ENCODE peak calls at places on chromosomes 11 and 22, in seven cellular contexts. S is activated CD4-positive, alpha-beta T cell treated with anti-CD3 and anti-CD28 coated beads, Interleukin-2, amount 50 U/mL, for 48 hours; B is posterior cingulate gyrus; R is epithelial cell of esophagus; V is neuronal stem cell; W is transverse colon; X is aorta. U is an unnamed sample.

GRCh38 chr11:60866911-60867870 is at the start of gene ZP1:
- DNase-seq in W (no peak), X (no peak), S (no peak), R (peak; percentile 29), B (no peak), V (no peak), U (no peak)

GRCh38 chr11:44852159-44852707 is 98.5 kb downstream of the TP53I11 start:
- DNase-seq in S (no peak), B (no peak), X (no peak), V (no peak), R (peak; percentile 6), W (no peak), U (no peak)

GRCh38 chr11:70098936-70099335 is 20.8 kb downstream of the ANO1 start:
- DNase-seq in X (no peak), R (no peak), S (no peak), W (no peak), V (no peak), B (no peak), U (no peak)

GRCh38 chr11:90243534-90243933 is 20.7 kb upstream of the CHORDC1 start:
- DNase-seq in B (no peak), W (no peak), S (no peak), V (no peak), X (no peak), R (peak; percentile 40), U (no peak)

GRCh38 chr11:67732045-67732787 is 57.8 kb upstream of the ALDH3B2 start:
- DNase-seq in B (no peak), R (no peak), X (no peak), S (peak; percentile 25), W (no peak), V (no peak), U (peak; percentile 61)

GRCh38 chr11:95291946-95292345 is 60.9 kb upstream of the SESN3 start:
- DNase-seq in B (no peak), W (peak; percentile 15), V (no peak), R (peak; percentile 17), X (no peak), S (no peak), U (no peak)

GRCh38 chr11:10201343-10201742 is 92.7 kb downstream of the SBF2 start:
- DNase-seq in B (no peak), R (no peak), S (no peak), W (no peak), V (no peak), X (no peak), U (no peak)

GRCh38 chr11:20192151-20192550 is 31.9 kb upstream of the DBX1 start:
- DNase-seq in R (no peak), W (no peak), V (no peak), B (no peak), S (no peak), X (no peak), U (no peak)

GRCh38 chr11:83195176-83195531 is 1.6 kb downstream of the ANKRD42 start:
- DNase-seq in S (no peak), V (no peak), R (no peak), X (no peak), B (no peak), W (no peak), U (no peak)

GRCh38 chr11:81007046-81007445 is 1566.2 kb upstream of the TENM4 start:
- DNase-seq in X (no peak), R (peak; percentile 37), S (no peak), V (no peak), B (no peak), W (no peak), U (no peak)

GRCh38 chr11:933936-934335 is 8.3 kb downstream of the AP2A2 start:
- DNase-seq in S (no peak), X (no peak), W (no peak), B (no peak), R (no peak), V (no peak), U (no peak)

GRCh38 chr11:114847599-114847998 is 169.3 kb downstream of the NXPE2 start:
- DNase-seq in B (no peak), W (no peak), V (no peak), S (no peak), X (no peak), R (no peak), U (no peak)

GRCh38 chr11:20894296-20894695 is 224.9 kb downstream of the NELL1 start:
- DNase-seq in R (no peak), S (no peak), V (no peak), X (no peak), B (no peak), W (no peak), U (peak; percentile 69)

GRCh38 chr22:38316340-38317236 is 645 bp downstream of the CSNK1E start:
- DNase-seq in X (peak; percentile 81), B (peak; percentile 77), R (peak; percentile 44), V (no peak), S (peak; percentile 41), W (peak; percentile 68), U (peak; percentile 55)

GRCh38 chr11:26993965-26994446 is at the start of gene FIBIN:
- DNase-seq in X (peak; percentile 67), W (peak; percentile 10), B (peak; percentile 16), S (no peak), V (no peak), R (peak; percentile 31), U (no peak)

GRCh38 chr22:23305922-23306374 is 125.6 kb downstream of the BCR start:
- DNase-seq in B (peak; percentile 90), R (peak; percentile 68), S (no peak), X (peak; percentile 85), V (no peak), W (peak; percentile 33), U (peak; percentile 33)

GRCh38 chr11:118908931-118909618 is 16.7 kb downstream of the BCL9L start:
- DNase-seq in V (no peak), S (no peak), R (peak; percentile 33), X (peak; percentile 85), B (peak; percentile 64), W (peak; percentile 71), U (peak; percentile 85)

GRCh38 chr22:18012528-18012927 is 11.8 kb downstream of the MICAL3 start:
- DNase-seq in X (no peak), W (no peak), B (no peak), R (peak; percentile 92), S (no peak), V (no peak), U (no peak)

GRCh38 chr11:32584921-32585320 is 1.3 kb downstream of the EIF3M start:
- DNase-seq in R (peak; percentile 10), W (no peak), B (no peak), V (peak; percentile 17), S (no peak), X (no peak), U (peak; percentile 49)

GRCh38 chr11:120181446-120181992 is 29.3 kb upstream of the OAF start:
- DNase-seq in V (no peak), X (no peak), W (no peak), R (no peak), B (no peak), S (no peak), U (no peak)

GRCh38 chr22:23273445-23274145 is 93.3 kb downstream of the BCR start:
- DNase-seq in W (no peak), S (no peak), B (no peak), V (no peak), X (no peak), R (no peak), U (no peak)

GRCh38 chr11:117197516-117198456 is 1.4 kb upstream of the TAGLN start:
- DNase-seq in S (no peak), W (peak; percentile 71), X (peak; percentile 89), R (peak; percentile 29), B (no peak), V (no peak), U (no peak)

GRCh38 chr11:120608760-120609211 is 97.2 kb downstream of the GRIK4 start:
- DNase-seq in B (no peak), W (peak; percentile 28), X (no peak), S (no peak), R (peak; percentile 8), V (no peak), U (peak; percentile 39)

GRCh38 chr22:19832476-19833108 is 22.1 kb downstream of the GNB1L start:
- DNase-seq in R (no peak), B (no peak), X (no peak), S (no peak), W (no peak), V (no peak), U (no peak)

GRCh38 chr11:32259641-32260081 is 168.8 kb downstream of the RCN1 start:
- DNase-seq in W (peak; percentile 31), X (peak; percentile 47), V (no peak), B (no peak), R (peak; percentile 21), S (no peak), U (no peak)

GRCh38 chr11:92866679-92867282 is 102.7 kb upstream of the MTNR1B start:
- DNase-seq in S (no peak), B (no peak), X (no peak), R (no peak), W (no peak), V (no peak), U (no peak)

GRCh38 chr11:3735827-3736226 is 61.5 kb downstream of the NUP98 start:
- DNase-seq in X (no peak), B (no peak), S (no peak), W (no peak), R (peak; percentile 26), V (no peak), U (no peak)

GRCh38 chr11:112478806-112479205 is 218.1 kb upstream of the PLET1 start:
- DNase-seq in S (no peak), X (no peak), B (no peak), V (no peak), R (peak; percentile 68), W (no peak), U (no peak)

GRCh38 chr11:60870276-60870675 is 2.9 kb downstream of the ZP1 start:
- DNase-seq in S (no peak), X (no peak), W (no peak), R (no peak), B (no peak), V (no peak), U (no peak)

GRCh38 chr11:113615098-113615497 is 91.0 kb downstream of the TMPRSS5 start:
- DNase-seq in V (no peak), R (no peak), B (no peak), W (no peak), S (no peak), X (no peak), U (no peak)

GRCh38 chr11:2300290-2300935 is 1.3 kb downstream of the C11orf21 start:
- DNase-seq in W (no peak), X (no peak), S (no peak), R (no peak), V (no peak), B (no peak), U (no peak)